ENCODE peak calls at places on chromosomes 4 and X, in ten cellular contexts. B is hepatic stellate cell; C is cardiac fibroblast; W is frontal cortex; S is endothelial cell; G is stimulated activated CD4-positive, alpha-beta T cell treated with anti-CD3 and anti-CD28 coated beads, Interleukin-4, amount 100 ng/mL, for 24 hours; P is smooth muscle cell of the brain vasculature; T is WTC11; Y is right atrium auricular region; D is CD4-positive, alpha-beta T cell. F is an unnamed sample.

GRCh38 chr4:36269116-36269515 is 12.3 kb upstream of the DTHD1 start:
- DNase-seq in Y (no peak), T (no peak), B (no peak), D (no peak), G (peak; percentile 24), C (peak; percentile 11), W (no peak), P (no peak), S (peak; percentile 6), F (no peak)

GRCh38 chrX:119606508-119607389 is 525 bp upstream of the NKRF start:
- DNase-seq in G (no peak), D (no peak), B (no peak), S (no peak), Y (no peak), T (no peak), C (no peak), P (no peak), W (no peak), F (no peak)

GRCh38 chr4:20464381-20464780 is 212.7 kb downstream of the SLIT2 start:
- DNase-seq in P (no peak), W (no peak), D (no peak), S (no peak), B (peak; percentile 4), T (no peak), Y (no peak), C (peak; percentile 73), G (no peak), F (no peak)

GRCh38 chrX:136847874-136848273 is 32.7 kb downstream of the RBMX start:
- DNase-seq in P (no peak), T (no peak), G (no peak), C (no peak), S (no peak), Y (no peak), D (no peak), W (no peak), B (no peak), F (no peak)

GRCh38 chr4:133178960-133179359 is 29.9 kb downstream of the PCDH10 start:
- DNase-seq in C (no peak), G (no peak), T (no peak), W (no peak), P (no peak), D (no peak), S (no peak), B (no peak), Y (no peak), F (no peak)

GRCh38 chr4:180084561-180084960 is 2158.6 kb upstream of the TENM3 start:
- DNase-seq in G (no peak), D (no peak), P (no peak), Y (no peak), T (no peak), C (no peak), W (no peak), B (no peak), S (no peak), F (no peak)

GRCh38 chrX:27446423-27446822 is 16.7 kb downstream of the PPP4R3C start:
- DNase-seq in P (no peak), D (no peak), T (no peak), B (no peak), Y (no peak), C (peak; percentile 0), W (no peak), G (no peak), S (no peak), F (no peak)

GRCh38 chrX:39629001-39629400 is 468.8 kb downstream of the BCOR start:
- DNase-seq in T (no peak), D (no peak), Y (no peak), S (no peak), C (no peak), W (no peak), B (no peak), G (no peak), P (no peak), F (no peak)

GRCh38 chr4:148649669-148650331 is 207.6 kb upstream of the NR3C2 start:
- DNase-seq in C (peak; percentile 75), B (peak; percentile 6), T (no peak), S (no peak), Y (no peak), G (no peak), P (no peak), W (no peak), D (no peak), F (no peak)

GRCh38 chr4:76950846-76951321 is 1.3 kb downstream of the SEPTIN11 start:
- DNase-seq in Y (no peak), D (no peak), S (peak; percentile 12), G (no peak), T (no peak), W (no peak), P (no peak), C (peak; percentile 59), B (peak; percentile 37), F (peak; percentile 4)

GRCh38 chr4:11954093-11954492 is 525.4 kb upstream of the HS3ST1 start:
- DNase-seq in P (no peak), G (no peak), W (peak; percentile 1), C (peak; percentile 59), D (no peak), Y (no peak), T (no peak), B (no peak), S (peak; percentile 41), F (peak; percentile 1)

GRCh38 chr4:110904435-110905050 is 281.7 kb upstream of the PITX2 start:
- DNase-seq in T (no peak), Y (no peak), C (no peak), S (no peak), P (no peak), G (no peak), D (no peak), W (no peak), B (no peak), F (no peak)

GRCh38 chrX:23844502-23845138 is 61.6 kb downstream of the SAT1 start:
- DNase-seq in Y (no peak), D (no peak), T (no peak), P (no peak), B (no peak), G (no peak), W (no peak), S (peak; percentile 4), C (no peak), F (no peak)

GRCh38 chrX:76398970-76399369 is 28.5 kb upstream of the MAGEE1 start:
- DNase-seq in B (no peak), D (no peak), P (no peak), Y (no peak), S (no peak), G (no peak), C (no peak), W (no peak), T (no peak), F (no peak)

GRCh38 chrX:39931554-39932282 is 166.0 kb downstream of the BCOR start:
- DNase-seq in W (no peak), T (no peak), S (no peak), P (no peak), G (no peak), B (no peak), Y (no peak), D (no peak), C (no peak), F (no peak)

GRCh38 chr4:86935499-86935832 is 655 bp downstream of the AFF1 start:
- DNase-seq in D (peak; percentile 34), C (no peak), G (peak; percentile 38), T (no peak), Y (no peak), P (no peak), W (no peak), B (peak; percentile 17), S (no peak), F (no peak)

GRCh38 chr4:21826071-21826470 is 122.5 kb downstream of the KCNIP4 start:
- DNase-seq in B (no peak), Y (no peak), G (no peak), T (no peak), S (no peak), C (no peak), W (no peak), D (no peak), P (no peak), F (no peak)

GRCh38 chr4:51894246-51894645 is 51.3 kb downstream of the DCUN1D4 start:
- DNase-seq in G (no peak), P (no peak), S (no peak), T (no peak), B (no peak), C (peak; percentile 44), Y (no peak), W (no peak), D (no peak), F (no peak)

GRCh38 chrX:28189011-28189410 is 207.8 kb upstream of the DCAF8L1 start:
- DNase-seq in G (no peak), B (peak; percentile 8), P (no peak), Y (no peak), S (no peak), T (no peak), W (no peak), C (peak; percentile 90), D (no peak), F (no peak)

GRCh38 chrX:115690554-115691216 is 129.7 kb downstream of the PLS3 start:
- DNase-seq in B (peak; percentile 63), C (peak; percentile 91), W (peak; percentile 27), P (peak; percentile 80), G (peak; percentile 27), Y (peak; percentile 73), D (no peak), T (peak; percentile 60), S (peak; percentile 58), F (peak; percentile 3)

GRCh38 chr4:55926610-55927009 is 22.1 kb upstream of the CEP135 start:
- DNase-seq in P (no peak), W (no peak), B (no peak), T (no peak), Y (no peak), G (no peak), D (no peak), S (no peak), C (no peak), F (no peak)

GRCh38 chrX:50812995-50813842 is 775 bp downstream of the SHROOM4 start:
- DNase-seq in C (peak; percentile 53), G (no peak), D (no peak), B (peak; percentile 28), S (peak; percentile 35), W (peak; percentile 18), Y (peak; percentile 58), P (no peak), T (peak; percentile 28), F (peak; percentile 33)

GRCh38 chr4:38614198-38614597 is 49.8 kb upstream of the KLF3 start:
- DNase-seq in G (no peak), W (no peak), B (peak; percentile 11), C (no peak), Y (no peak), P (no peak), D (no peak), S (no peak), T (no peak), F (no peak)